ENCODE peak calls at places on chromosomes 1 and 21, in seven cellular contexts. D is HCT116, J is H1, H is HepG2, B is K562, E is SK-N-SH, R is GM12878. O is an unnamed sample.

GRCh38 chr1:86499987-86500593 is 31.4 kb downstream of the CLCA1 start:
- DNase-seq in D (peak; percentile 18), J (no peak), H (peak; percentile 32), B (peak; percentile 55), E (peak; percentile 25), R (no peak), O (no peak)

GRCh38 chr21:42012344-42012743 is 2.2 kb upstream of the ZBTB21 start:
- DNase-seq in D (no peak), J (no peak), H (no peak), B (no peak), E (no peak), R (no peak), O (no peak)

GRCh38 chr1:66552829-66553228 is 18.9 kb downstream of the SGIP1 start:
- DNase-seq in D (no peak), J (peak; percentile 43), H (no peak), B (no peak), E (no peak), R (no peak), O (no peak)

GRCh38 chr1:173095632-173096031 is 44.9 kb upstream of the TNFSF18 start:
- DNase-seq in D (no peak), J (no peak), H (no peak), B (no peak), E (no peak), R (no peak), O (no peak)

GRCh38 chr1:61426884-61427283 is 298.1 kb downstream of the TM2D1 start:
- DNase-seq in D (no peak), J (no peak), H (no peak), B (no peak), E (no peak), R (no peak), O (no peak)

GRCh38 chr21:29649370-29649963 is 290.3 kb downstream of the GRIK1 start:
- DNase-seq in D (no peak), J (no peak), H (no peak), B (peak; percentile 84), E (no peak), R (no peak), O (no peak)

GRCh38 chr1:89295187-89295586 is 22.5 kb upstream of the GBP5 start:
- DNase-seq in D (no peak), J (no peak), H (no peak), B (no peak), E (no peak), R (no peak), O (no peak)

GRCh38 chr1:212037900-212038299 is 2.4 kb downstream of the DTL start:
- DNase-seq in D (no peak), J (no peak), H (peak; percentile 28), B (no peak), E (no peak), R (no peak), O (no peak)

GRCh38 chr1:153683853-153684252 is 5.4 kb downstream of the NPR1 start:
- DNase-seq in D (no peak), J (no peak), H (no peak), B (no peak), E (no peak), R (no peak), O (no peak)

GRCh38 chr1:184691719-184692324 is 62.8 kb downstream of the EDEM3 start:
- DNase-seq in D (peak; percentile 13), J (no peak), H (peak; percentile 24), B (no peak), E (peak; percentile 36), R (no peak), O (peak; percentile 72)

GRCh38 chr1:244102471-244102870 is 51.4 kb downstream of the ZBTB18 start:
- DNase-seq in D (no peak), J (no peak), H (no peak), B (no peak), E (no peak), R (no peak), O (no peak)

GRCh38 chr1:37951041-37951782 is 4.4 kb upstream of the INPP5B start:
- DNase-seq in D (no peak), J (no peak), H (no peak), B (no peak), E (no peak), R (no peak), O (no peak)

GRCh38 chr1:240008298-240008697 is 83.4 kb upstream of the FMN2 start:
- DNase-seq in D (no peak), J (no peak), H (no peak), B (no peak), E (no peak), R (no peak), O (no peak)
- TF ChIP-seq JUND in D (no peak), J (no peak), H (no peak), B (no peak), E (no peak), R (no peak), O (no peak)

GRCh38 chr1:28509705-28510349 is 4.0 kb downstream of the RCC1 start:
- DNase-seq in D (no peak), J (no peak), H (no peak), B (no peak), E (no peak), R (no peak), O (no peak)
- TF ChIP-seq JUND in D (no peak), J (no peak), H (peak; percentile 20), B (no peak), E (peak; percentile 9), R (no peak), O (no peak)

DNA sequence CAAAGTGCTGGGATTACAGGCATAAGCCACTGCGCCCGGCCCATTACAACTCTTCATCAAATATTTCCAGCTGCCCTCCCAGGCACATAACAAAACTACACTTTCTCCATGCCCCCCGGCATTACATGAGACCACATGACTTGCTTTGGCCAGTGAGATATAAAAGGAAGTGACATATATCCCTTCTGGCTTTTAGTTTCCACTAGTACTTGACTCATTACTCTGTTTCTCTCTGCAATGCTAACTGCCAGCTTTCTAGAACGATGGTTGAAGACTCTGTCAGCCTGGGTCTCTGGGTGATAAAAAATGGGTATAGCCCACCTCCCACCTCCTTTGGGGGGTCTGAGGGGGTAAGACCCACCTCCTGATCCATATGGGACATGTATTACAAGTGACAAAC is 24.2 kb downstream of the ABL2 start:
- DNase-seq in D (no peak), J (no peak), H (no peak), B (no peak), E (no peak), R (no peak), O (no peak)
- TF ChIP-seq JUND in D (no peak), J (no peak), H (no peak), B (no peak), E (no peak), R (no peak), O (no peak)

DNA sequence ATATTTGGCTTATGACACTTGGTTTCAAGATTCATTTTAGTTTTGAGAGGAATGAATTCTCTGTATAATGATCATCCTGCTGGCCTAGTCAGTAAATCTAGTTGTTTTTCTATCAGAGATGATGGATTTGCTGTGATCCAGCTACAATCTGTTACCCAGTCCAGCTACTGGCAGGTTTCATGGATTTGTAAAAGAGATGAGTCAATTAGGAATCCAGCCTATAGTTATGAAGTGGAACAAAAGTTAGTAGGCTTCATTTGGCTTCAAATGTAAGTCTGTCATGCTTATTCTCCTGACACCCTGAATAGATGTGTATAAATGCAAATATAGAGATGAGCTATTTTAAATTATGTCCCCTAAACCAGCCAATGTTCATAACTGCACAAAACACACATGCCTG is 12.1 kb upstream of the NTMT2 start:
- DNase-seq in D (no peak), J (no peak), H (no peak), B (no peak), E (no peak), R (no peak), O (no peak)
- TF ChIP-seq JUND in D (no peak), J (no peak), H (no peak), B (no peak), E (no peak), R (no peak), O (no peak)

GRCh38 chr1:157170677-157171515 is 32.7 kb upstream of the ETV3 start:
- DNase-seq in D (peak; percentile 64), J (peak; percentile 91), H (peak; percentile 12), B (peak; percentile 44), E (no peak), R (no peak), O (no peak)
- TF ChIP-seq JUND in D (no peak), J (no peak), H (no peak), B (no peak), E (no peak), R (no peak), O (no peak)

GRCh38 chr1:23522244-23523013 is 8.6 kb downstream of the E2F2 start:
- DNase-seq in D (no peak), J (no peak), H (no peak), B (no peak), E (no peak), R (no peak), O (no peak)

GRCh38 chr1:23525558-23526174 is 5.4 kb downstream of the E2F2 start:
- DNase-seq in D (no peak), J (no peak), H (no peak), B (no peak), E (no peak), R (no peak), O (no peak)

GRCh38 chr1:23524163-23524562 is 6.9 kb downstream of the E2F2 start:
- DNase-seq in D (no peak), J (no peak), H (no peak), B (no peak), E (no peak), R (no peak), O (no peak)

GRCh38 chr1:23526329-23527041 is 4.5 kb downstream of the E2F2 start:
- DNase-seq in D (no peak), J (no peak), H (no peak), B (no peak), E (no peak), R (no peak), O (no peak)

GRCh38 chr1:23524716-23525401 is 6.2 kb downstream of the E2F2 start:
- DNase-seq in D (no peak), J (no peak), H (no peak), B (peak; percentile 60), E (peak; percentile 49), R (no peak), O (no peak)
- TF ChIP-seq JUND in D (no peak), J (no peak), H (no peak), B (no peak), E (no peak), R (no peak), O (no peak)

DNA sequence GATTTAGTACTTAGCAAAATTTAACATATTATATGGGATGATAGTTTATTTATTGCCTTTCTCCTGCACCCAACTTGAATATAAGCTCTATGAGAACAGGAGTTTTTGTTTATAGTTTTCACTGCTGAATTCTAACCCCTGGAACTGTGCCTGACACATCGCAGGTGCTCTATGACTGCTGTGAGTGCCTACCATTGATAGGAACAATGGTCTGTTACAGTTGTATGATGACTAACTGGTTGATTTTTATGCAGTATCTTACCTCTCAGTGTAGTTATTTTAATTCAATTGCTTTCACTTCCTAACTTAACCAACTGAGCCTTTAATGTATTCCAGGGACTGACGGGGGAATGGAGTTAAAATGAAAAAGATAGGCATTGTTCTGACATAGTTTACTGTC is 336.0 kb downstream of the ST6GALNAC3 start:
- DNase-seq in D (no peak), J (no peak), H (no peak), B (no peak), E (no peak), R (no peak), O (no peak)
- TF ChIP-seq JUND in D (no peak), J (no peak), H (no peak), B (no peak), E (no peak), R (no peak), O (no peak)

GRCh38 chr1:2973661-2974593 is 47.3 kb upstream of the ACTRT2 start:
- DNase-seq in D (no peak), J (no peak), H (no peak), B (no peak), E (no peak), R (no peak), O (no peak)
- TF ChIP-seq JUND in D (no peak), J (no peak), H (no peak), B (no peak), E (no peak), R (no peak), O (no peak)